ENCODE peak calls at places on chromosomes 4 and X, in ten cellular contexts. Q is retina; S is DMS153; Z is dorsolateral prefrontal cortex; L is stimulated activated CD8-positive, alpha-beta memory T cell treated with anti-CD3 and anti-CD28 coated beads, Interleukin-7, amount 100 ng/mL, for 1 hour; K is stromal cell of bone marrow; N is HCEC 1CT; C is naive B cell; G is activated B cell treated with CpG ODN at 0.5 μM for 24 hours; U is hypothalamus. P is an unnamed sample.

GRCh38 chrX:12065251-12065650 is 73.0 kb upstream of the FRMPD4 start:
- DNase-seq in N (peak), Z (peak), Q (peak), L (no peak), G (no peak), K (peak), C (no peak), U (no peak), S (no peak), P (no peak)

GRCh38 chrX:123803331-123803983 is 56.4 kb upstream of the XIAP start:
- DNase-seq in Z (no peak), S (peak), L (no peak), N (peak), K (peak), Q (no peak), G (no peak), C (no peak), U (no peak), P (no peak)

GRCh38 chrX:15617111-15617510 is 16.4 kb upstream of the ACE2 start:
- DNase-seq in U (no peak), C (no peak), G (no peak), S (no peak), Z (no peak), K (no peak), Q (no peak), N (no peak), L (no peak), P (no peak)

GRCh38 chr4:120071192-120071795 is 4.6 kb upstream of the MAD2L1 start:
- DNase-seq in G (no peak), U (no peak), K (peak), Q (peak), C (peak), Z (peak), S (no peak), N (peak), L (no peak), P (no peak)

GRCh38 chrX:80984118-80984517 is 174.4 kb upstream of the BRWD3 start:
- DNase-seq in S (no peak), N (no peak), Z (no peak), U (no peak), G (no peak), Q (no peak), K (no peak), C (no peak), L (no peak), P (no peak)

GRCh38 chrX:124940536-124940935 is 379.1 kb upstream of the TEX13C start:
- DNase-seq in C (no peak), U (no peak), G (no peak), Z (peak), K (no peak), Q (no peak), S (no peak), L (no peak), N (no peak), P (no peak)

GRCh38 chr4:74793757-74794340 is 474 bp downstream of the BTC start:
- DNase-seq in S (peak), Q (peak), U (peak), L (no peak), C (no peak), N (peak), K (no peak), G (no peak), Z (peak), P (no peak)

GRCh38 chr4:3685081-3685645 is 81.0 kb upstream of the ADRA2C start:
- DNase-seq in S (no peak), K (no peak), Q (no peak), G (no peak), N (no peak), L (no peak), U (no peak), Z (no peak), C (no peak), P (no peak)

GRCh38 chr4:97215426-97215825 is 927.9 kb downstream of the STPG2 start:
- DNase-seq in Z (no peak), L (no peak), S (no peak), Q (peak), C (no peak), G (no peak), U (no peak), K (no peak), N (no peak), P (no peak)

GRCh38 chrX:38817004-38817703 is 15.9 kb downstream of the MID1IP1 start:
- DNase-seq in U (no peak), S (no peak), L (no peak), K (no peak), N (peak), C (no peak), G (no peak), Q (no peak), Z (no peak), P (no peak)

GRCh38 chr4:168773388-168774195 is 236.5 kb downstream of the CBR4 start:
- DNase-seq in C (no peak), Z (no peak), N (no peak), Q (no peak), G (no peak), S (no peak), L (no peak), K (no peak), U (no peak), P (no peak)

GRCh38 chrX:67673741-67674274 is 130.0 kb downstream of the AR start:
- DNase-seq in G (no peak), U (no peak), S (no peak), L (no peak), Z (no peak), Q (no peak), N (no peak), K (no peak), C (no peak), P (no peak)

GRCh38 chr4:154574311-154574710 is 11.5 kb downstream of the FGB start:
- DNase-seq in Q (no peak), G (no peak), K (no peak), Z (no peak), N (peak), C (no peak), S (no peak), L (no peak), U (no peak), P (no peak)

GRCh38 chrX:31165241-31166035 is 93.6 kb upstream of the FTHL17 start:
- DNase-seq in Z (no peak), K (peak), C (no peak), S (no peak), N (no peak), L (no peak), U (no peak), Q (no peak), G (no peak), P (no peak)

GRCh38 chrX:7286461-7286860 is 138.5 kb upstream of the PUDP start:
- DNase-seq in Q (no peak), U (no peak), S (no peak), L (no peak), N (peak), Z (no peak), K (no peak), C (no peak), G (no peak), P (no peak)

GRCh38 chr4:25759101-25759500 is 103.5 kb downstream of the SLC34A2 start:
- DNase-seq in C (no peak), Z (no peak), K (no peak), L (no peak), S (no peak), N (no peak), U (no peak), G (no peak), Q (no peak), P (no peak)

GRCh38 chr4:173538148-173538902 is 8.3 kb upstream of the HAND2 start:
- DNase-seq in L (no peak), K (no peak), U (no peak), S (peak), Z (no peak), G (no peak), Q (peak), C (no peak), N (no peak), P (no peak)

GRCh38 chr4:183011213-183011907 is 87.7 kb upstream of the WWC2 start:
- DNase-seq in G (no peak), C (no peak), K (no peak), Q (no peak), Z (no peak), L (no peak), N (no peak), S (no peak), U (no peak), P (no peak)

GRCh38 chrX:72002886-72003285 is 92.2 kb downstream of the NHSL2 start:
- DNase-seq in S (no peak), N (no peak), Z (no peak), U (no peak), G (no peak), K (no peak), L (no peak), C (no peak), Q (no peak), P (no peak)

GRCh38 chrX:134572816-134573682 is 85.2 kb downstream of the PLAC1 start:
- DNase-seq in Z (no peak), N (peak), L (no peak), S (no peak), G (no peak), K (no peak), Q (no peak), U (no peak), C (no peak), P (no peak)

GRCh38 chr4:82898322-82899243 is 2.0 kb upstream of the THAP9 start:
- DNase-seq in S (no peak), L (no peak), G (no peak), Z (no peak), C (no peak), K (peak), U (no peak), Q (no peak), N (peak), P (no peak)

GRCh38 chr4:1253831-1254230 is 4.9 kb upstream of the CTBP1 start:
- DNase-seq in Z (no peak), C (no peak), G (no peak), Q (no peak), K (no peak), N (no peak), U (no peak), S (no peak), L (no peak), P (no peak)

GRCh38 chrX:72258174-72258573 is 18.9 kb downstream of the RPS4X start:
- DNase-seq in U (no peak), Q (no peak), C (no peak), L (no peak), Z (no peak), N (peak), G (no peak), S (no peak), K (no peak), P (no peak)

GRCh38 chr4:139603576-139604387 is 47.8 kb upstream of the SETD7 start:
- DNase-seq in N (peak), K (no peak), Q (peak), S (peak), L (no peak), Z (peak), G (no peak), U (no peak), C (peak), P (no peak)

GRCh38 chr4:141826260-141826659 is 189.9 kb downstream of the IL15 start:
- DNase-seq in K (no peak), Q (no peak), U (no peak), S (no peak), G (no peak), N (no peak), Z (no peak), C (no peak), L (no peak), P (no peak)

GRCh38 chr4:7462509-7462971 is 27.8 kb upstream of the PSAPL1 start:
- DNase-seq in Q (peak), Z (peak), N (no peak), S (peak), K (peak), L (no peak), C (no peak), U (no peak), G (no peak), P (no peak)

GRCh38 chr4:90127706-90128345 is 632 bp downstream of the CCSER1 start:
- DNase-seq in U (peak), K (no peak), G (no peak), C (peak), Z (peak), Q (no peak), S (no peak), N (no peak), L (no peak), P (peak)

GRCh38 chr4:99790796-99791617 is 25.6 kb upstream of the DAPP1 start:
- DNase-seq in S (peak), C (no peak), L (no peak), U (no peak), Z (no peak), G (no peak), N (no peak), K (peak), Q (no peak), P (no peak)

GRCh38 chr4:73740353-73740778 is at the start of gene CXCL8:
- DNase-seq in K (peak), U (no peak), C (no peak), L (no peak), S (peak), G (no peak), N (peak), Q (no peak), Z (peak), P (no peak)

GRCh38 chr4:71872221-71872620 is 88.3 kb upstream of the GC start:
- DNase-seq in L (no peak), Z (no peak), S (no peak), U (no peak), N (no peak), Q (no peak), C (no peak), G (no peak), K (no peak), P (no peak)

GRCh38 chrX:151985955-151986354 is 11.5 kb upstream of the GABRE start:
- DNase-seq in Z (no peak), U (no peak), G (no peak), L (no peak), N (peak), Q (no peak), C (no peak), K (peak), S (no peak), P (no peak)

GRCh38 chr4:30828290-30828926 is 108.2 kb downstream of the PCDH7 start:
- DNase-seq in G (no peak), Q (no peak), Z (no peak), N (peak), S (no peak), C (no peak), U (no peak), L (no peak), K (no peak), P (no peak)

P was measured in caudate nucleus.